ENCODE peak calls at places on chromosomes 11 and 22, in four cellular contexts. T, I, H and U are unnamed samples.

GRCh38 chr11:62889484-62890437 is 9.1 kb downstream of the SLC3A2 start:
- DNase-seq in H (peak; percentile 90), I (no peak), T (peak; percentile 50), U (peak; percentile 17)

GRCh38 chr11:124633355-124633754 is 10.7 kb downstream of the TBRG1 start:
- DNase-seq in H (no peak), T (no peak), I (no peak), U (no peak)

GRCh38 chr11:35583126-35583525 is 35.1 kb upstream of the FJX1 start:
- DNase-seq in I (no peak), H (no peak), T (no peak), U (no peak)

GRCh38 chr11:45917286-45917622 is 423 bp downstream of the PEX16 start:
- DNase-seq in T (no peak), I (no peak), H (no peak), U (no peak)

GRCh38 chr11:66051766-66052663 is at the start of gene SF3B2:
- DNase-seq in T (peak; percentile 99), H (peak; percentile 99), I (peak; percentile 99), U (peak; percentile 99)

GRCh38 chr22:35312198-35313059 is 12.7 kb downstream of the TOM1 start:
- DNase-seq in T (no peak), H (no peak), I (peak; percentile 44), U (no peak)

GRCh38 chr11:72202571-72202970 is 10.6 kb downstream of the FOLR1 start:
- DNase-seq in T (no peak), I (no peak), H (no peak), U (no peak)

GRCh38 chr11:129292092-129292491 is 83.6 kb upstream of the BARX2 start:
- DNase-seq in T (no peak), H (no peak), I (no peak), U (no peak)

GRCh38 chr11:8863838-8864237 is 47.2 kb upstream of the AKIP1 start:
- DNase-seq in I (no peak), T (no peak), H (no peak), U (no peak)

GRCh38 chr22:42695294-42695693 is 25.4 kb downstream of the A4GALT start:
- DNase-seq in H (no peak), I (no peak), T (no peak), U (no peak)

GRCh38 chr11:118975771-118976709 is 4.5 kb downstream of the FOXR1 start:
- DNase-seq in I (no peak), H (peak; percentile 37), T (no peak), U (peak; percentile 60)

GRCh38 chr11:117427356-117427874 is 99.8 kb downstream of the CEP164 start:
- DNase-seq in H (no peak), T (no peak), I (no peak), U (no peak)

GRCh38 chr11:20097319-20098221 is 62.7 kb downstream of the DBX1 start:
- DNase-seq in T (no peak), I (no peak), H (peak; percentile 51), U (no peak)

GRCh38 chr11:103940542-103940941 is 95.9 kb upstream of the DDI1 start:
- DNase-seq in T (no peak), H (no peak), I (no peak), U (no peak)

GRCh38 chr11:2929511-2929879 is 275 bp upstream of the PHLDA2 start:
- DNase-seq in I (peak; percentile 88), H (peak; percentile 74), T (no peak), U (no peak)

GRCh38 chr11:48036011-48036410 is 55.7 kb downstream of the PTPRJ start:
- DNase-seq in T (peak; percentile 69), I (no peak), H (no peak), U (no peak)

GRCh38 chr11:128783513-128783912 is 83.6 kb downstream of the KCNJ1 start:
- DNase-seq in H (no peak), I (no peak), T (no peak), U (no peak)

GRCh38 chr22:30881361-30882180 is 87.0 kb downstream of the MORC2 start:
- DNase-seq in T (no peak), I (peak; percentile 47), H (peak; percentile 92), U (peak; percentile 63)

GRCh38 chr11:66531841-66532240 is 14.0 kb downstream of the ZDHHC24 start:
- DNase-seq in H (no peak), T (no peak), I (no peak), U (no peak)

GRCh38 chr11:18485905-18486528 is 30.4 kb downstream of the LDHAL6A start:
- DNase-seq in T (no peak), H (no peak), I (no peak), U (no peak)

GRCh38 chr11:115377882-115378296 is 126.3 kb downstream of the CADM1 start:
- DNase-seq in H (no peak), I (no peak), T (no peak), U (no peak)

GRCh38 chr11:196786-197731 is 4.2 kb downstream of the SCGB1C1 start:
- DNase-seq in I (peak; percentile 59), T (no peak), H (no peak), U (no peak)

GRCh38 chr11:83583953-83584352 is 297.8 kb upstream of the CCDC90B start:
- DNase-seq in I (no peak), T (no peak), H (no peak), U (no peak)

GRCh38 chr11:10314199-10315072 is 9.6 kb downstream of the ADM start:
- DNase-seq in H (no peak), T (peak; percentile 77), I (no peak), U (no peak)

GRCh38 chr11:10305262-10305963 is 540 bp downstream of the ADM start:
- DNase-seq in H (peak; percentile 16), I (peak; percentile 75), T (no peak), U (peak; percentile 51)

GRCh38 chr11:95414217-95414616 is 183.2 kb upstream of the SESN3 start:
- DNase-seq in I (no peak), T (no peak), H (no peak), U (no peak)

GRCh38 chr11:34209809-34210208 is 104.4 kb downstream of the NAT10 start:
- DNase-seq in H (no peak), I (no peak), T (no peak), U (no peak)

GRCh38 chr22:19576460-19577421 is 52.5 kb upstream of the CLDN5 start:
- DNase-seq in H (peak; percentile 83), I (no peak), T (no peak), U (peak; percentile 55)

GRCh38 chr11:97754976-97755375 is 1265.8 kb upstream of the CNTN5 start:
- DNase-seq in T (no peak), H (no peak), I (no peak), U (no peak)

GRCh38 chr11:100908746-100909145 is 220.9 kb downstream of the PGR start:
- DNase-seq in T (no peak), I (no peak), H (no peak), U (no peak)

GRCh38 chr22:45934659-45935341 is 42.2 kb downstream of the WNT7B start:
- DNase-seq in T (no peak), I (no peak), H (no peak), U (peak; percentile 73)

DNA sequence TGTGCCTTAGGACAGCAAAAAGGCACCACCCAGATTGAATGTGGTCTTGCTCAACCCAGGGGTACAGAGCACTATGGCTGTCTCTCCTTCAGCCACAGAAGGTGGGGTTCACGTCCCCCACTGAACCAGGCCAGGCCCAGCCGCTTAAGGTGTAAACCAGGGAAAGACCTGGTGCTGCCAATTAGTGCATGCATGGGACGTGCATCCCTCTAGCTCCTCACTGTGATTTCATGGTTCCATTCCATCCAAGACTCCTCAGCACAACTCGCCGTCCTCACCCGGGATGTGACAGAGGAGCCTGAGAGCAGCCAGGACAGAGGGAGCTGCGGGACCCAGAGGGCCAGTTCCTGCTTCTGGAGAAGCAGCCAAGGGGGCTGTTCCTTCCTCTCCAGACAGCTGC is 492.1 kb upstream of the B3GAT1 start:
- DNase-seq in I (no peak), H (no peak), T (no peak), U (no peak)
- H3K4me1 ChIP-seq in I (peaks cover 3% of the 10 kb centered on the region), H (no peaks in the 10 kb centered on the region), T (no peaks in the 10 kb centered on the region), U (no peaks in the 10 kb centered on the region)

GRCh38 chr11:67542971-67543370 is 19.7 kb upstream of the CABP2 start:
- DNase-seq in H (no peak), T (no peak), I (no peak), U (no peak)

GRCh38 chr11:67541198-67541597 is 18.0 kb upstream of the CABP2 start:
- DNase-seq in I (no peak), H (no peak), T (peak; percentile 47), U (no peak)

GRCh38 chr11:67544591-67545242 is 21.5 kb upstream of the CABP2 start:
- DNase-seq in I (no peak), H (no peak), T (no peak), U (no peak)

GRCh38 chr11:67543585-67543984 is 20.3 kb upstream of the CABP2 start:
- DNase-seq in I (no peak), H (no peak), T (no peak), U (no peak)

DNA sequence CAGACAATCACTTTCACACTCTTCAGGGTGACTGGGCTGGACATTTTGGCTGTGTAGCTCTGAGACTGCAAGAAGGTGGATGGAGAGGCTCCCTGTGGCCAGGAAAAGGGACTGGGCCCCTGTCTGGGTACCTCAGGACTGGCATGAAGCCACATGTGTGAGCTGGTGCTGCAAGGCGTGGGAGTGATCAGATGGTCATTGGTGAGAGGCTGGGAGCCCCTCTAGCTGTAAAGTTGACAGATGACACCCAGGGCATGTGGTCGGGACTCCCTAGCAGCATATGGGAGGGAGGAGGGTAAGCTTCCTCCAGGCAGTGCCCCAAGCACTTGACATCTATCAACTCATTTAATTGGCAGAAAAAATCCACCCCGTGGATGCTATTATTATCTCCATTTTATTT is 18.9 kb upstream of the CABP2 start:
- DNase-seq in T (no peak), H (no peak), I (no peak), U (no peak)
- H3K4me1 ChIP-seq in T (no peaks in the 10 kb centered on the region), H (peaks cover 11% of the 10 kb centered on the region), I (no peaks in the 10 kb centered on the region), U (no peaks in the 10 kb centered on the region)

GRCh38 chr11:64848779-64849599 is 4.5 kb upstream of the CDC42BPG start:
- DNase-seq in H (peak; percentile 33), I (no peak), T (peak; percentile 92), U (no peak)
- H3K4me1 ChIP-seq in H (peaks cover 39% of the 10 kb centered on the region), I (peaks cover 51% of the 10 kb centered on the region), T (peaks cover 79% of the 10 kb centered on the region), U (no peaks in the 10 kb centered on the region)

DNA sequence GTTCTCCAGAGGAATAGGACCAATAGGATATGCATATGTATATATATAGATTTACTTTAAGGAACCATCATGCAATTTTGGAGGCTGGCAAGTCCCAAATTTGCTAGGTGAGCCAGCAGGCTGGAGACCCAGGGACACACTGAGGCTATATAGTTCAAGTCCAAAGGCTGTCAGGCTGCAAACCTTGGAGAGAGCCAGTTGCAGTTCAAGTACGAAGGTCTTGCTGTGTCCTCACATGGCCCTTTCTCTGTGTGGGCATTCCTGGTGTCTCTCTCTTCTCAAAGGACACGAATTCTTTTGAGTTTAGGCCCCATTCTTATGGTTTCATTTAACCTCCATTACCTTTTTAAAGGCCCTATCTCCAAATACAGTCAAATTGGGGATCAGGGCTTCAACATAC is 134.4 kb upstream of the SORL1-AS1 start:
- DNase-seq in I (no peak), T (no peak), H (no peak), U (no peak)
- H3K4me1 ChIP-seq in I (no peaks in the 10 kb centered on the region), T (peaks cover 99% of the 10 kb centered on the region), H (peaks cover 2% of the 10 kb centered on the region), U (no peaks in the 10 kb centered on the region)

GRCh38 chr22:21951062-21951461 is 1.6 kb downstream of the PPM1F start:
- DNase-seq in T (no peak), H (no peak), I (no peak), U (no peak)
- H3K4me1 ChIP-seq in T (peaks cover 17% of the 10 kb centered on the region), H (peaks cover 39% of the 10 kb centered on the region), I (peaks cover 43% of the 10 kb centered on the region), U (peaks cover 2% of the 10 kb centered on the region)

GRCh38 chr11:16790484-16791240 is 52.2 kb downstream of the C11orf58 start:
- DNase-seq in I (peak; percentile 63), H (no peak), T (no peak), U (no peak)
- H3K4me1 ChIP-seq in I (peaks cover 39% of the 10 kb centered on the region), H (no peaks in the 10 kb centered on the region), T (no peaks in the 10 kb centered on the region), U (no peaks in the 10 kb centered on the region)